ENCODE peak calls at places on chromosomes 12 and 14, in four cellular contexts. M, D, U and C are unnamed samples.
A peak's percentile ranks its signal among the peaks of the same experiment; 100 is the strongest.

GRCh38 chr12:94262228-94263010 is 114.0 kb downstream of the PLXNC1 start:
- DNase-seq in M (peak; percentile 17), D (no peak), U (peak; percentile 79), C (no peak)

GRCh38 chr12:22313276-22313995 is 21.1 kb downstream of the ST8SIA1 start:
- DNase-seq in M (no peak), D (no peak), U (no peak), C (no peak)

GRCh38 chr14:51950007-51950406 is 39.3 kb upstream of the RTRAF start:
- DNase-seq in M (no peak), D (no peak), U (no peak), C (no peak)

GRCh38 chr12:56153291-56154065 is 1.1 kb downstream of the MYL6B start:
- DNase-seq in M (no peak), D (no peak), U (no peak), C (no peak)

GRCh38 chr14:30999038-30999773 is 26.2 kb upstream of the AP4S1 start:
- DNase-seq in M (no peak), D (no peak), U (no peak), C (no peak)

GRCh38 chr14:44149597-44149996 is 357.5 kb downstream of the FSCB start:
- DNase-seq in M (no peak), D (peak; percentile 75), U (peak; percentile 2), C (peak; percentile 74)

GRCh38 chr14:23177181-23177580 is 6.3 kb downstream of the SLC7A8 start:
- DNase-seq in M (no peak), D (no peak), U (no peak), C (no peak)

GRCh38 chr12:2288001-2288400 is 235.2 kb downstream of the CACNA1C start:
- DNase-seq in M (no peak), D (no peak), U (no peak), C (no peak)

GRCh38 chr12:113467154-113467513 is 4.5 kb downstream of the LHX5 start:
- DNase-seq in M (peak; percentile 55), D (no peak), U (peak; percentile 40), C (no peak)
- TF ChIP-seq TEAD4 in M (no peak), D (no peak), U (no peak), C (no peak)

GRCh38 chr12:74449872-74450271 is 87.8 kb upstream of the ATXN7L3B start:
- DNase-seq in M (no peak), D (no peak), U (no peak), C (no peak)
- TF ChIP-seq TEAD4 in M (no peak), D (no peak), U (no peak), C (no peak)

GRCh38 chr12:105267711-105268110 is 31.7 kb upstream of the APPL2 start:
- DNase-seq in M (no peak), D (no peak), U (no peak), C (no peak)
- TF ChIP-seq TEAD4 in M (no peak), D (no peak), U (no peak), C (no peak)

GRCh38 chr14:36955376-36955775 is 217.0 kb downstream of the SLC25A21 start:
- DNase-seq in M (no peak), D (no peak), U (no peak), C (no peak)

GRCh38 chr14:36952702-36953101 is 219.7 kb downstream of the SLC25A21 start:
- DNase-seq in M (no peak), D (no peak), U (no peak), C (no peak)

GRCh38 chr14:36950812-36951211 is 221.6 kb downstream of the SLC25A21 start:
- DNase-seq in M (no peak), D (no peak), U (no peak), C (no peak)

GRCh38 chr14:36951380-36951911 is 221.0 kb downstream of the SLC25A21 start:
- DNase-seq in M (no peak), D (no peak), U (no peak), C (no peak)

DNA sequence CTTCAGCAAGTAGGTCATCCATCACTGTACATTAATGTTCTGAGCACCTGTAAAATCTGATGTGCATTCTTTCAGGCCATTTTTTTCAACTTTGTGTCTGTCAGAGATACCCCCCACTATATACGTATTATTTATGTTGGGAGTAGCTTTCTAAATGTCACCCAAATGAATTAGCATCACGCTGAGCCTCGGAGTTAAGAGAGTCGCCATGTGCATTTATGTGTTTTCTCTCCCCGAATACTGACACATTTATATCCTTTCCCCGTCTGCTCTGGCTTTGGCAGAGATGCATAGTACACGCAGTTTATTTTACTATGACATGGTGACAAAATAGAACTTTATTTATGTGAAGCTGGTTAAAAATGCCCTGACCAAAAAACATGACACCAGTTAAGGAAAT is 216.4 kb downstream of the SLC25A21 start:
- DNase-seq in M (no peak), D (no peak), U (no peak), C (no peak)
- TF ChIP-seq TEAD4 in M (no peak), D (no peak), U (no peak), C (no peak)

GRCh38 chr12:70721958-70722357 is 84.7 kb upstream of the PTPRB start:
- DNase-seq in M (no peak), D (no peak), U (no peak), C (no peak)

GRCh38 chr12:70721216-70721615 is 84.0 kb upstream of the PTPRB start:
- DNase-seq in M (no peak), D (no peak), U (no peak), C (no peak)

GRCh38 chr12:70719672-70720420 is 82.6 kb upstream of the PTPRB start:
- DNase-seq in M (peak; percentile 39), D (peak; percentile 67), U (peak; percentile 48), C (peak; percentile 73)

GRCh38 chr12:70722584-70723343 is 85.5 kb upstream of the PTPRB start:
- DNase-seq in M (no peak), D (no peak), U (peak; percentile 10), C (no peak)

GRCh38 chr12:70724444-70724843 is 87.2 kb upstream of the PTPRB start:
- DNase-seq in M (no peak), D (no peak), U (no peak), C (no peak)
- TF ChIP-seq TEAD4 in M (no peak), D (no peak), U (no peak), C (no peak)

DNA sequence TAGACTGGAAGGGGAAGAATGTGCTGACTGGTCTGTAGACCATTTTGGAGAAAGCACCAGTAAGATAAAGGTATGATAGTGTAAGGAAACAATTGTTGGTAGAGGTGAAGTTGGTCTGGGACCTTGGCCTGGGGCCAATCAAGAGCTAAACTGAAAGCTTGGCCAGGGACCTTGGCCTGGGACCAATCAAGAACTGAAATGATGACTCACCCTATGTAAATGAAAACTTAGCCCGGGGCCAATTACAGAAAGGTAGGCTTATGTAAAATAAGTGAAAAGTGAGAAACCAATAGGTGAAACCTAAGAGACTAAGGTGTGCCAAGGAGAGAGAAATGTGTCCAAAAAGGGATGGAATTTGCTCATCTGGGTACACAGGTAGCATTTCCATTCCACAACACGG is 776.0 kb downstream of the C12orf50 start:
- DNase-seq in M (no peak), D (no peak), U (no peak), C (no peak)
- TF ChIP-seq TEAD4 in M (no peak), D (no peak), U (no peak), C (no peak)

GRCh38 chr14:39763402-39763890 is 331.2 kb upstream of the FBXO33 start:
- DNase-seq in M (no peak), D (no peak), U (no peak), C (no peak)

GRCh38 chr14:39766397-39767000 is 334.3 kb upstream of the FBXO33 start:
- DNase-seq in M (no peak), D (peak; percentile 39), U (no peak), C (no peak)

GRCh38 chr14:39762576-39763401 is 330.6 kb upstream of the FBXO33 start:
- DNase-seq in M (no peak), D (no peak), U (no peak), C (no peak)

GRCh38 chr14:39768579-39768978 is 336.3 kb upstream of the FBXO33 start:
- DNase-seq in M (no peak), D (no peak), U (no peak), C (no peak)

DNA sequence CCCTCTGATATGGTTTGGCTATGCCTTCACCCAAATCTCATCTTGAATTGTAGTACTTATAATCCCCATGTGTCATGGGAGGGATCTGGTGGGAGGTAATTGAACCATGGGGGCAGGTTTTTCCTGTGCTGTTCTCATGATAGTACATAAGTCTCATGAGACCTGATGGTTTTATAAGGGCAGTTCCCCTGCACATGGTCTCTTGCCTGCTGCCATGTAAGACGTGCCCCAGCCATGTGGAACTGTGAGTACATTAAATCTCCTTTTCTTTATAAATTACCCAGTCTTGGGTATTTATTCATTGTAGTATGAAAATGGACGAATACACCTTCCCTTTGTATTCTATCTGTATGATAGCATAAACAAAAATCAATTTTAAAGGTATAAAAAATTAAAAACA is 333.4 kb upstream of the FBXO33 start:
- DNase-seq in M (no peak), D (no peak), U (no peak), C (no peak)
- TF ChIP-seq TEAD4 in M (no peak), D (no peak), U (no peak), C (no peak)

GRCh38 chr12:28035483-28035882 is 63.0 kb upstream of the PTHLH start:
- DNase-seq in M (peak; percentile 12), D (no peak), U (no peak), C (no peak)
- TF ChIP-seq TEAD4 in M (no peak), D (no peak), U (no peak), C (no peak)

GRCh38 chr12:27289414-27289813 is 43.2 kb upstream of the BMAL2 start:
- DNase-seq in M (no peak), D (no peak), U (no peak), C (no peak)
- TF ChIP-seq TEAD4 in M (no peak), D (no peak), U (no peak), C (no peak)